ENCODE peak calls at places on chromosomes 13 and 19, in six cellular contexts. One of them, this sample, is unnamed.

GRCh38 chr13:23440821-23441608 is 7.5 kb upstream of the SACS start:
- DNase-seq in mesendoderm: no peak
- DNase-seq in neuronal stem cell: no peak
- DNase-seq in H1: no peak
- DNase-seq in mesenchymal stem cell: no peak
- DNase-seq in trophoblast cell: no peak
- DNase-seq in this sample: peak

GRCh38 chr19:18596752-18597157 is 8.2 kb downstream of the REX1BD start:
- DNase-seq in mesendoderm: peak
- DNase-seq in neuronal stem cell: no peak
- DNase-seq in H1: peak
- DNase-seq in mesenchymal stem cell: no peak
- DNase-seq in trophoblast cell: peak
- DNase-seq in this sample: no peak

GRCh38 chr13:114081761-114082681 is 50.4 kb downstream of the RASA3 start:
- DNase-seq in mesendoderm: no peak
- DNase-seq in neuronal stem cell: no peak
- DNase-seq in H1: no peak
- DNase-seq in mesenchymal stem cell: no peak
- DNase-seq in trophoblast cell: no peak
- DNase-seq in this sample: no peak

GRCh38 chr19:49338691-49339363 is 3.6 kb downstream of the CD37 start:
- DNase-seq in mesendoderm: peak
- DNase-seq in neuronal stem cell: peak
- DNase-seq in H1: peak
- DNase-seq in mesenchymal stem cell: peak
- DNase-seq in trophoblast cell: peak
- DNase-seq in this sample: no peak

GRCh38 chr19:54684537-54684936 is 21.8 kb downstream of the LILRB4 start:
- DNase-seq in mesendoderm: peak
- DNase-seq in neuronal stem cell: no peak
- DNase-seq in H1: no peak
- DNase-seq in mesenchymal stem cell: no peak
- DNase-seq in trophoblast cell: peak
- DNase-seq in this sample: no peak

GRCh38 chr13:63288576-63288975 is 1872.9 kb upstream of the PCDH20 start:
- DNase-seq in mesendoderm: no peak
- DNase-seq in neuronal stem cell: no peak
- DNase-seq in H1: no peak
- DNase-seq in mesenchymal stem cell: peak
- DNase-seq in trophoblast cell: no peak
- DNase-seq in this sample: peak

GRCh38 chr13:31044658-31045620 is 112.5 kb downstream of the TEX26 start:
- DNase-seq in mesendoderm: peak
- DNase-seq in neuronal stem cell: no peak
- DNase-seq in H1: no peak
- DNase-seq in mesenchymal stem cell: peak
- DNase-seq in trophoblast cell: peak
- DNase-seq in this sample: no peak

GRCh38 chr13:94312511-94313191 is 166.8 kb downstream of the DCT start:
- DNase-seq in mesendoderm: peak
- DNase-seq in neuronal stem cell: peak
- DNase-seq in H1: no peak
- DNase-seq in mesenchymal stem cell: peak
- DNase-seq in trophoblast cell: no peak
- DNase-seq in this sample: no peak

GRCh38 chr13:113996912-113997745 is 23.3 kb upstream of the C13orf46 start:
- DNase-seq in mesendoderm: no peak
- DNase-seq in neuronal stem cell: no peak
- DNase-seq in H1: no peak
- DNase-seq in mesenchymal stem cell: no peak
- DNase-seq in trophoblast cell: no peak
- DNase-seq in this sample: no peak

GRCh38 chr13:78971355-78971754 is 312.4 kb upstream of the OBI1 start:
- DNase-seq in mesendoderm: no peak
- DNase-seq in neuronal stem cell: no peak
- DNase-seq in H1: no peak
- DNase-seq in mesenchymal stem cell: no peak
- DNase-seq in trophoblast cell: no peak
- DNase-seq in this sample: no peak

GRCh38 chr19:1244693-1245451 is 3.3 kb downstream of the ATP5F1D start:
- DNase-seq in mesendoderm: no peak
- DNase-seq in neuronal stem cell: no peak
- DNase-seq in H1: no peak
- DNase-seq in mesenchymal stem cell: no peak
- DNase-seq in trophoblast cell: peak
- DNase-seq in this sample: no peak

GRCh38 chr19:48815870-48816501 is 5.2 kb upstream of the BCAT2 start:
- DNase-seq in mesendoderm: peak
- DNase-seq in neuronal stem cell: no peak
- DNase-seq in H1: no peak
- DNase-seq in mesenchymal stem cell: peak
- DNase-seq in trophoblast cell: peak
- DNase-seq in this sample: peak

GRCh38 chr13:34300559-34300958 is 482.6 kb downstream of the RFC3 start:
- DNase-seq in mesendoderm: no peak
- DNase-seq in neuronal stem cell: no peak
- DNase-seq in H1: no peak
- DNase-seq in mesenchymal stem cell: peak
- DNase-seq in trophoblast cell: no peak
- DNase-seq in this sample: no peak

GRCh38 chr19:14434543-14435319 is 1.6 kb downstream of the PKN1 start:
- DNase-seq in mesendoderm: no peak
- DNase-seq in neuronal stem cell: no peak
- DNase-seq in H1: no peak
- DNase-seq in mesenchymal stem cell: peak
- DNase-seq in trophoblast cell: peak
- DNase-seq in this sample: peak

GRCh38 chr19:49461656-49462055 is 8.6 kb downstream of the ALDH16A1 start:
- DNase-seq in mesendoderm: no peak
- DNase-seq in neuronal stem cell: no peak
- DNase-seq in H1: no peak
- DNase-seq in mesenchymal stem cell: no peak
- DNase-seq in trophoblast cell: no peak
- DNase-seq in this sample: no peak

GRCh38 chr19:53521373-53522202 is 16.4 kb upstream of the ZNF331 start:
- DNase-seq in mesendoderm: no peak
- DNase-seq in neuronal stem cell: no peak
- DNase-seq in H1: no peak
- DNase-seq in mesenchymal stem cell: no peak
- DNase-seq in trophoblast cell: no peak
- DNase-seq in this sample: no peak

GRCh38 chr13:99383511-99383921 is 76.3 kb upstream of the GPR183 start:
- DNase-seq in mesendoderm: no peak
- DNase-seq in neuronal stem cell: no peak
- DNase-seq in H1: peak
- DNase-seq in mesenchymal stem cell: no peak
- DNase-seq in trophoblast cell: no peak
- DNase-seq in this sample: no peak

GRCh38 chr13:45889582-45890243 is 38.2 kb upstream of the SIAH3 start:
- DNase-seq in mesendoderm: no peak
- DNase-seq in neuronal stem cell: no peak
- DNase-seq in H1: no peak
- DNase-seq in mesenchymal stem cell: no peak
- DNase-seq in trophoblast cell: no peak
- DNase-seq in this sample: no peak

GRCh38 chr19:40610396-40611064 is 9.4 kb downstream of the LTBP4 start:
- DNase-seq in mesendoderm: no peak
- DNase-seq in neuronal stem cell: no peak
- DNase-seq in H1: no peak
- DNase-seq in mesenchymal stem cell: no peak
- DNase-seq in trophoblast cell: no peak
- DNase-seq in this sample: no peak

GRCh38 chr13:109500146-109500773 is 286.1 kb downstream of the IRS2 start:
- DNase-seq in mesendoderm: peak
- DNase-seq in neuronal stem cell: peak
- DNase-seq in H1: no peak
- DNase-seq in mesenchymal stem cell: peak
- DNase-seq in trophoblast cell: no peak
- DNase-seq in this sample: peak

GRCh38 chr13:75489502-75490263 is 7.7 kb upstream of the TBC1D4 start:
- DNase-seq in mesendoderm: no peak
- DNase-seq in neuronal stem cell: no peak
- DNase-seq in H1: no peak
- DNase-seq in mesenchymal stem cell: peak
- DNase-seq in trophoblast cell: peak
- DNase-seq in this sample: peak

GRCh38 chr19:58170860-58171259 is 12.0 kb upstream of the ZNF274 start:
- DNase-seq in mesendoderm: no peak
- DNase-seq in neuronal stem cell: no peak
- DNase-seq in H1: no peak
- DNase-seq in mesenchymal stem cell: peak
- DNase-seq in trophoblast cell: peak
- DNase-seq in this sample: peak

GRCh38 chr19:13094771-13095392 is 7.8 kb downstream of the LYL1 start:
- DNase-seq in mesendoderm: peak
- DNase-seq in neuronal stem cell: no peak
- DNase-seq in H1: peak
- DNase-seq in mesenchymal stem cell: no peak
- DNase-seq in trophoblast cell: no peak
- DNase-seq in this sample: no peak

GRCh38 chr13:98751397-98752110 is 918 bp downstream of the SLC15A1 start:
- DNase-seq in mesendoderm: peak
- DNase-seq in neuronal stem cell: no peak
- DNase-seq in H1: peak
- DNase-seq in mesenchymal stem cell: peak
- DNase-seq in trophoblast cell: peak
- DNase-seq in this sample: peak

GRCh38 chr19:10061717-10062310 is 24.3 kb upstream of the SHFL start:
- DNase-seq in mesendoderm: no peak
- DNase-seq in neuronal stem cell: no peak
- DNase-seq in H1: no peak
- DNase-seq in mesenchymal stem cell: no peak
- DNase-seq in trophoblast cell: no peak
- DNase-seq in this sample: no peak
- H3K23ac ChIP-seq in mesendoderm: no peak
- H3K23ac ChIP-seq in neuronal stem cell: no peak
- H3K23ac ChIP-seq in H1: no peak
- H3K23ac ChIP-seq in mesenchymal stem cell: no peak
- H3K23ac ChIP-seq in trophoblast cell: no peak
- H3K23ac ChIP-seq in this sample: no peak

GRCh38 chr19:6556480-6556879 is 25.7 kb downstream of the TNFSF9 start:
- DNase-seq in mesendoderm: no peak
- DNase-seq in neuronal stem cell: no peak
- DNase-seq in H1: no peak
- DNase-seq in mesenchymal stem cell: no peak
- DNase-seq in trophoblast cell: peak
- DNase-seq in this sample: no peak
- H3K4me3 ChIP-seq in mesendoderm: no peak
- H3K4me3 ChIP-seq in neuronal stem cell: no peak
- H3K4me3 ChIP-seq in H1: no peak
- H3K4me3 ChIP-seq in mesenchymal stem cell: no peak
- H3K4me3 ChIP-seq in trophoblast cell: no peak
- H3K4me3 ChIP-seq in this sample: no peak

GRCh38 chr13:59843040-59843439 is 320.7 kb downstream of the DIAPH3 start:
- DNase-seq in mesendoderm: peak
- DNase-seq in neuronal stem cell: no peak
- DNase-seq in H1: no peak
- DNase-seq in mesenchymal stem cell: no peak
- DNase-seq in trophoblast cell: peak
- DNase-seq in this sample: no peak
- H3K23ac ChIP-seq in mesendoderm: no peak
- H3K23ac ChIP-seq in neuronal stem cell: no peak
- H3K23ac ChIP-seq in H1: no peak
- H3K23ac ChIP-seq in mesenchymal stem cell: no peak
- H3K23ac ChIP-seq in trophoblast cell: no peak
- H3K23ac ChIP-seq in this sample: no peak

DNA sequence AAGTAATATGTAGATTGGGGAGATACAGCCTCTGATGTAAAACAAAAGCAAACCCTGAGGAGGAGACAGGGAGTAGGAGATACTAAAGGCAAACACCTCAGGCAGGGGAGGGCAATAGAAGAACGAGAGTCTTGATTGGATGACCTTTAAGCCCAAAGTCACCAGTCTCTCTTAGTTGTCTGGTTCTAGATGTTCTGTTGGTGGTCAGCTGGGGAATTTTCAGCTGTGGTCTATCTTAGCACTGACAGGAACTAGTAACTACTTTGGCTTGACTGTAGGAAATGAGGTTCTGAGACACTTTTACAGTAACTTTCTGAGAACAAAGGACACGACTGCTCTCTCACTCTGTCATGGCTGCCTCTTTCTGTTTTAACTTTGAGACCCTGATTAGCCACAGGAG is 290.7 kb upstream of the MIR17HG start:
- DNase-seq in mesendoderm: no peak
- DNase-seq in neuronal stem cell: no peak
- DNase-seq in H1: no peak
- DNase-seq in mesenchymal stem cell: no peak
- DNase-seq in trophoblast cell: no peak
- DNase-seq in this sample: no peak
- H3K4me3 ChIP-seq in mesendoderm: no peak
- H3K4me3 ChIP-seq in neuronal stem cell: no peak
- H3K4me3 ChIP-seq in H1: no peak
- H3K4me3 ChIP-seq in mesenchymal stem cell: no peak
- H3K4me3 ChIP-seq in trophoblast cell: no peak
- H3K4me3 ChIP-seq in this sample: no peak

GRCh38 chr19:56404705-56405056 is 549 bp downstream of the ZNF583 start:
- DNase-seq in mesendoderm: no peak
- DNase-seq in neuronal stem cell: no peak
- DNase-seq in H1: no peak
- DNase-seq in mesenchymal stem cell: no peak
- DNase-seq in trophoblast cell: no peak
- DNase-seq in this sample: no peak
- H3K23ac ChIP-seq in mesendoderm: no peak
- H3K23ac ChIP-seq in neuronal stem cell: peak
- H3K23ac ChIP-seq in H1: no peak
- H3K23ac ChIP-seq in mesenchymal stem cell: no peak
- H3K23ac ChIP-seq in trophoblast cell: peak
- H3K23ac ChIP-seq in this sample: peak

GRCh38 chr19:3359850-3360493 is 6.4 kb upstream of the NFIC start:
- DNase-seq in mesendoderm: no peak
- DNase-seq in neuronal stem cell: no peak
- DNase-seq in H1: no peak
- DNase-seq in mesenchymal stem cell: no peak
- DNase-seq in trophoblast cell: peak
- DNase-seq in this sample: no peak

GRCh38 chr19:3357362-3357730 is 9.0 kb upstream of the NFIC start:
- DNase-seq in mesendoderm: no peak
- DNase-seq in neuronal stem cell: no peak
- DNase-seq in H1: no peak
- DNase-seq in mesenchymal stem cell: no peak
- DNase-seq in trophoblast cell: no peak
- DNase-seq in this sample: no peak

GRCh38 chr19:3357731-3358391 is 8.5 kb upstream of the NFIC start:
- DNase-seq in mesendoderm: peak
- DNase-seq in neuronal stem cell: no peak
- DNase-seq in H1: no peak
- DNase-seq in mesenchymal stem cell: no peak
- DNase-seq in trophoblast cell: peak
- DNase-seq in this sample: no peak

GRCh38 chr19:3358919-3359849 is 7.2 kb upstream of the NFIC start:
- DNase-seq in mesendoderm: no peak
- DNase-seq in neuronal stem cell: no peak
- DNase-seq in H1: no peak
- DNase-seq in mesenchymal stem cell: peak
- DNase-seq in trophoblast cell: peak
- DNase-seq in this sample: peak

GRCh38 chr19:3358392-3358918 is 7.9 kb upstream of the NFIC start:
- DNase-seq in mesendoderm: no peak
- DNase-seq in neuronal stem cell: no peak
- DNase-seq in H1: no peak
- DNase-seq in mesenchymal stem cell: no peak
- DNase-seq in trophoblast cell: no peak
- DNase-seq in this sample: no peak
- H3K4me3 ChIP-seq in mesendoderm: no peak
- H3K4me3 ChIP-seq in neuronal stem cell: no peak
- H3K4me3 ChIP-seq in H1: peak
- H3K4me3 ChIP-seq in mesenchymal stem cell: peak
- H3K4me3 ChIP-seq in trophoblast cell: no peak
- H3K4me3 ChIP-seq in this sample: peak